ENCODE peak calls at places on chromosomes 16 and 17, in nine cellular contexts. D is upper lobe of right lung; S is Kasumi-1; Z is sciatic nerve; W is NCI-H1436; X is effector memory CD4-positive, alpha-beta T cell; Q is left kidney; P is lower leg skin; T is BE2C. J is an unnamed sample.

GRCh38 chr17:55319933-55320593 is 55.3 kb downstream of the HLF start:
- DNase-seq in Z (no peak), D (no peak), W (no peak), S (no peak), P (no peak), X (no peak), Q (peak; percentile 24), T (no peak), J (no peak)

GRCh38 chr17:50177983-50178834 is 12.4 kb downstream of the SGCA start:
- DNase-seq in D (peak; percentile 88), S (peak; percentile 51), X (peak; percentile 41), P (no peak), T (peak; percentile 86), Q (peak; percentile 84), W (peak; percentile 64), Z (peak; percentile 82), J (peak; percentile 96)

GRCh38 chr17:21008516-21008915 is 34.3 kb downstream of the USP22 start:
- DNase-seq in P (no peak), W (no peak), Q (no peak), Z (no peak), X (no peak), S (no peak), D (peak; percentile 23), T (no peak), J (no peak)

GRCh38 chr16:21950782-21951521 is 2.2 kb upstream of the UQCRC2 start:
- DNase-seq in W (no peak), D (no peak), Q (peak; percentile 24), P (no peak), Z (no peak), T (peak; percentile 27), S (peak; percentile 41), X (no peak), J (no peak)

GRCh38 chr17:75270218-75270965 is 639 bp downstream of the MIF4GD start:
- DNase-seq in S (peak; percentile 94), W (peak; percentile 65), D (peak; percentile 89), Q (peak; percentile 91), Z (peak; percentile 79), T (peak; percentile 78), P (peak; percentile 47), X (no peak), J (peak; percentile 88)

GRCh38 chr17:38917259-38917658 is 8.2 kb upstream of the LASP1NB start:
- DNase-seq in D (no peak), Z (peak; percentile 8), W (no peak), T (no peak), X (no peak), Q (no peak), S (no peak), P (no peak), J (peak; percentile 5)

GRCh38 chr16:685967-686366 is 1.8 kb upstream of the JMJD8 start:
- DNase-seq in X (no peak), Q (no peak), D (no peak), Z (no peak), W (no peak), P (no peak), T (peak; percentile 82), S (no peak), J (no peak)

GRCh38 chr16:73274140-73274539 is 226.2 kb upstream of the ZFHX3 start:
- DNase-seq in P (no peak), D (no peak), W (no peak), Q (no peak), X (no peak), S (no peak), T (no peak), Z (no peak), J (no peak)

GRCh38 chr17:7222972-7223292 is 3.2 kb downstream of the ACADVL start:
- DNase-seq in Q (no peak), T (no peak), S (no peak), P (no peak), Z (no peak), X (no peak), W (no peak), D (no peak), J (no peak)

GRCh38 chr17:69300222-69300621 is 26.7 kb downstream of the ABCA5 start:
- DNase-seq in Q (no peak), P (no peak), T (no peak), X (no peak), S (no peak), D (no peak), W (no peak), Z (no peak), J (no peak)

GRCh38 chr16:3214904-3215600 is 19.9 kb downstream of the ZNF200 start:
- DNase-seq in W (no peak), D (no peak), Z (no peak), P (no peak), X (peak; percentile 26), Q (no peak), T (no peak), S (no peak), J (no peak)

GRCh38 chr17:4942760-4943508 is 2.9 kb downstream of the RNF167 start:
- DNase-seq in W (no peak), S (no peak), X (no peak), P (no peak), Q (no peak), D (no peak), Z (no peak), T (no peak), J (no peak)

GRCh38 chr17:74877592-74878543 is 5.1 kb upstream of the FDXR start:
- DNase-seq in X (no peak), D (no peak), S (no peak), P (no peak), W (peak; percentile 36), T (no peak), Q (no peak), Z (no peak), J (no peak)

GRCh38 chr17:77437017-77437416 is 296.2 kb downstream of the SEC14L1 start:
- DNase-seq in P (no peak), Z (peak; percentile 86), W (no peak), S (peak; percentile 15), X (no peak), Q (peak; percentile 75), T (no peak), D (no peak), J (no peak)

GRCh38 chr16:75116081-75116910 is at the start of gene LDHD:
- DNase-seq in P (peak; percentile 71), T (peak; percentile 46), Q (peak; percentile 67), S (peak; percentile 82), X (no peak), Z (peak; percentile 85), D (peak; percentile 93), W (peak; percentile 15), J (peak; percentile 90)

GRCh38 chr16:49644143-49644460 is 211.8 kb downstream of the ZNF423 start:
- DNase-seq in X (no peak), D (no peak), T (no peak), Z (no peak), S (no peak), W (no peak), Q (peak; percentile 56), P (no peak), J (no peak)

GRCh38 chr17:71936977-71937376 is 183.8 kb upstream of the SOX9 start:
- DNase-seq in P (no peak), Q (no peak), S (no peak), T (no peak), D (no peak), Z (no peak), X (no peak), W (no peak), J (no peak)

GRCh38 chr17:17269926-17270773 is 10.9 kb downstream of the COPS3 start:
- DNase-seq in S (no peak), X (no peak), T (peak; percentile 12), P (no peak), W (no peak), Q (no peak), Z (no peak), D (no peak), J (no peak)

GRCh38 chr16:67942200-67942509 is 1.8 kb downstream of the LCAT start:
- DNase-seq in W (no peak), X (no peak), T (peak; percentile 61), Q (peak; percentile 52), S (peak; percentile 54), D (no peak), P (no peak), Z (no peak), J (no peak)

GRCh38 chr16:76639685-76640289 is 362.6 kb downstream of the CNTNAP4 start:
- DNase-seq in P (no peak), W (no peak), D (no peak), T (peak; percentile 65), S (peak; percentile 17), X (no peak), Q (peak; percentile 67), Z (no peak), J (no peak)

GRCh38 chr17:72580321-72581127 is 459.7 kb downstream of the SOX9 start:
- DNase-seq in Q (peak; percentile 73), Z (no peak), X (no peak), P (no peak), D (no peak), W (peak; percentile 57), T (no peak), S (no peak), J (no peak)

GRCh38 chr16:31073073-31073822 is 792 bp downstream of the ZNF668 start:
- DNase-seq in X (peak; percentile 80), P (peak; percentile 89), Q (peak; percentile 98), D (peak; percentile 96), T (peak; percentile 96), Z (peak; percentile 95), S (peak; percentile 42), W (peak; percentile 82), J (peak; percentile 92)

J was measured in coronary artery.